ENCODE peak calls at places on chromosomes 4 and X, in seven cellular contexts. C is naive thymus-derived CD8-positive, alpha-beta T cell; Z is ELR; D is stimulated activated CD4-positive, alpha-beta T cell treated with anti-CD3 and anti-CD28 coated beads, Interleukin-2, amount 100 ng/mL, for 48 hours; N is activated T-cell treated with anti-CD3 and anti-CD28 coated beads for 1 hour; E is EL; H is A549. M is an unnamed sample.

GRCh38 chr4:174198396-174199179 is 84.9 kb downstream of the FBXO8 start:
- DNase-seq in C (no peak), Z (peak; percentile 94), D (no peak), N (no peak), E (peak; percentile 78), H (peak; percentile 13), M (peak; percentile 71)

GRCh38 chr4:189912170-189912569 is 28.5 kb upstream of the FRG1 start:
- DNase-seq in C (no peak), Z (peak; percentile 10), D (no peak), N (no peak), E (no peak), H (no peak), M (no peak)

GRCh38 chr4:73275318-73275654 is 16.7 kb upstream of the ANKRD17 start:
- DNase-seq in C (no peak), Z (no peak), D (no peak), N (no peak), E (no peak), H (no peak), M (no peak)

GRCh38 chrX:32530802-32531403 is 680.4 kb downstream of the DMD start:
- DNase-seq in C (no peak), Z (peak; percentile 35), D (peak; percentile 15), N (no peak), E (peak; percentile 4), H (peak; percentile 38), M (no peak)

GRCh38 chr4:140637836-140638235 is 69.1 kb upstream of the UCP1 start:
- DNase-seq in C (peak; percentile 20), Z (peak; percentile 42), D (peak; percentile 18), N (no peak), E (peak; percentile 21), H (peak; percentile 42), M (peak; percentile 10)

GRCh38 chr4:74751856-74752255 is 42.5 kb downstream of the BTC start:
- DNase-seq in C (no peak), Z (no peak), D (no peak), N (no peak), E (no peak), H (no peak), M (no peak)

GRCh38 chr4:3786196-3786869 is 20.1 kb downstream of the ADRA2C start:
- DNase-seq in C (no peak), Z (no peak), D (no peak), N (no peak), E (no peak), H (peak; percentile 45), M (no peak)

GRCh38 chrX:111090458-111090857 is 5.5 kb upstream of the PAK3 start:
- DNase-seq in C (no peak), Z (no peak), D (no peak), N (no peak), E (no peak), H (no peak), M (no peak)

GRCh38 chr4:56681158-56681848 is at the start of gene HOPX:
- DNase-seq in C (peak; percentile 9), Z (no peak), D (peak; percentile 59), N (no peak), E (no peak), H (no peak), M (no peak)

GRCh38 chrX:5449323-5449722 is 779.3 kb downstream of the NLGN4X start:
- DNase-seq in C (no peak), Z (no peak), D (no peak), N (no peak), E (no peak), H (no peak), M (no peak)